ENCODE peak calls at places on chromosomes 13 and 19, in six cellular contexts. N is CD8-positive, alpha-beta memory T cell; Q is psoas muscle; J is neuronal stem cell; M is transverse colon; P is left ventricle myocardium inferior. A is an unnamed sample.
A peak's percentile ranks its signal among the peaks of the same experiment; 100 is the strongest.

GRCh38 chr13:109074436-109074835 is 445.0 kb downstream of the MYO16 start:
- DNase-seq in N (no peak), P (no peak), Q (no peak), J (no peak), M (no peak), A (no peak)

GRCh38 chr19:40687525-40688016 is 2.9 kb downstream of the NUMBL start:
- DNase-seq in J (no peak), M (peak; percentile 82), Q (peak; percentile 83), P (peak; percentile 87), N (no peak), A (no peak)

GRCh38 chr13:22102237-22102636 is 431.4 kb downstream of the FGF9 start:
- DNase-seq in P (no peak), J (no peak), M (no peak), Q (no peak), N (no peak), A (no peak)

GRCh38 chr13:88800505-88800904 is 1129.3 kb downstream of the SLITRK5 start:
- DNase-seq in Q (no peak), J (no peak), M (no peak), N (no peak), P (no peak), A (no peak)

GRCh38 chr19:15936173-15936572 is 1.8 kb upstream of the CYP4F11 start:
- DNase-seq in J (no peak), M (no peak), N (no peak), Q (no peak), P (no peak), A (no peak)

GRCh38 chr13:34034411-34034810 is 216.5 kb downstream of the RFC3 start:
- DNase-seq in J (no peak), Q (no peak), P (no peak), M (no peak), N (no peak), A (no peak)

GRCh38 chr13:88887045-88887662 is 1216.0 kb downstream of the SLITRK5 start:
- DNase-seq in P (no peak), N (no peak), M (no peak), J (no peak), Q (no peak), A (no peak)

GRCh38 chr19:52034051-52034728 is 6.0 kb upstream of the ZNF614 start:
- DNase-seq in Q (no peak), M (no peak), P (no peak), N (no peak), J (no peak), A (no peak)

GRCh38 chr13:102779426-102780159 is 6.0 kb upstream of the TEX30 start:
- DNase-seq in N (peak; percentile 17), M (no peak), P (no peak), Q (no peak), J (no peak), A (no peak)

GRCh38 chr19:3420244-3420755 is 53.9 kb downstream of the NFIC start:
- DNase-seq in N (no peak), J (no peak), M (no peak), P (no peak), Q (no peak), A (no peak)

GRCh38 chr19:34189199-34189916 is 17.1 kb downstream of the LSM14A start:
- DNase-seq in P (no peak), Q (no peak), M (no peak), J (no peak), N (no peak), A (no peak)

GRCh38 chr19:18484992-18485391 is 36.9 kb downstream of the ELL start:
- DNase-seq in P (no peak), J (no peak), N (no peak), Q (no peak), M (no peak), A (no peak)

GRCh38 chr19:41437944-41438574 is 1.7 kb downstream of the DMAC2 start:
- DNase-seq in J (no peak), M (no peak), Q (no peak), N (no peak), P (no peak), A (no peak)

GRCh38 chr13:49351871-49352270 is 92.0 kb downstream of the CAB39L start:
- DNase-seq in M (no peak), N (no peak), J (no peak), Q (no peak), P (no peak), A (no peak)

GRCh38 chr13:29582171-29582570 is 13.3 kb downstream of the SLC7A1 start:
- DNase-seq in J (no peak), M (peak; percentile 83), N (no peak), P (peak; percentile 58), Q (no peak), A (no peak)

GRCh38 chr13:105031306-105031705 is 1504.2 kb downstream of the EFNB2 start:
- DNase-seq in P (no peak), Q (no peak), J (no peak), N (no peak), M (no peak), A (no peak)

GRCh38 chr13:31046711-31047279 is 114.3 kb downstream of the TEX26 start:
- DNase-seq in N (no peak), Q (peak; percentile 25), P (peak; percentile 24), J (no peak), M (peak; percentile 50), A (no peak)

GRCh38 chr13:78102121-78102677 is 183.6 kb upstream of the EDNRB start:
- DNase-seq in P (peak; percentile 29), N (no peak), Q (peak; percentile 18), M (peak; percentile 9), J (no peak), A (no peak)

GRCh38 chr19:33506498-33506897 is 15.1 kb downstream of the PEPD start:
- DNase-seq in Q (no peak), N (no peak), M (no peak), P (no peak), J (no peak), A (no peak)

GRCh38 chr19:2503521-2504109 is 27.7 kb downstream of the GADD45B start:
- DNase-seq in Q (no peak), J (no peak), N (peak; percentile 76), M (no peak), P (no peak), A (peak; percentile 48)

GRCh38 chr19:35040826-35041547 is 534 bp upstream of the HPN start:
- DNase-seq in Q (peak; percentile 96), J (no peak), N (no peak), M (peak; percentile 77), P (peak; percentile 95), A (peak; percentile 23)

GRCh38 chr19:1276620-1277007 is 1.3 kb downstream of the FAM174C start:
- DNase-seq in J (no peak), N (no peak), Q (no peak), M (peak; percentile 71), P (no peak), A (no peak)

GRCh38 chr19:52716578-52716977 is 18.3 kb downstream of the ZNF611 start:
- DNase-seq in J (no peak), P (no peak), N (no peak), M (no peak), Q (no peak), A (no peak)

GRCh38 chr19:5801796-5802616 is 2.9 kb upstream of the NRTN start:
- DNase-seq in Q (no peak), N (no peak), M (no peak), J (peak; percentile 71), P (no peak), A (no peak)

GRCh38 chr13:48806522-48806921 is 152.8 kb downstream of the CYSLTR2 start:
- DNase-seq in P (no peak), N (no peak), M (no peak), J (no peak), Q (no peak), A (no peak)

GRCh38 chr19:50238043-50238442 is 34.6 kb downstream of the MYH14 start:
- DNase-seq in M (no peak), Q (no peak), J (no peak), P (peak; percentile 34), N (no peak), A (no peak)

GRCh38 chr13:51926528-51926885 is 64.7 kb downstream of the CCDC70 start:
- DNase-seq in J (no peak), M (no peak), N (no peak), P (no peak), Q (no peak), A (no peak)

GRCh38 chr13:65532231-65532630 is 1697.9 kb downstream of the PCDH9 start:
- DNase-seq in P (no peak), J (no peak), Q (no peak), N (no peak), M (no peak), A (no peak)

GRCh38 chr13:97329331-97329730 is 104.6 kb upstream of the RAP2A start:
- DNase-seq in N (no peak), Q (no peak), J (no peak), P (no peak), M (no peak), A (no peak)

GRCh38 chr19:46766569-46767317 is 20.5 kb upstream of the STRN4 start:
- DNase-seq in N (peak; percentile 48), Q (peak; percentile 37), J (no peak), P (peak; percentile 37), M (peak; percentile 51), A (peak; percentile 38)

DNA sequence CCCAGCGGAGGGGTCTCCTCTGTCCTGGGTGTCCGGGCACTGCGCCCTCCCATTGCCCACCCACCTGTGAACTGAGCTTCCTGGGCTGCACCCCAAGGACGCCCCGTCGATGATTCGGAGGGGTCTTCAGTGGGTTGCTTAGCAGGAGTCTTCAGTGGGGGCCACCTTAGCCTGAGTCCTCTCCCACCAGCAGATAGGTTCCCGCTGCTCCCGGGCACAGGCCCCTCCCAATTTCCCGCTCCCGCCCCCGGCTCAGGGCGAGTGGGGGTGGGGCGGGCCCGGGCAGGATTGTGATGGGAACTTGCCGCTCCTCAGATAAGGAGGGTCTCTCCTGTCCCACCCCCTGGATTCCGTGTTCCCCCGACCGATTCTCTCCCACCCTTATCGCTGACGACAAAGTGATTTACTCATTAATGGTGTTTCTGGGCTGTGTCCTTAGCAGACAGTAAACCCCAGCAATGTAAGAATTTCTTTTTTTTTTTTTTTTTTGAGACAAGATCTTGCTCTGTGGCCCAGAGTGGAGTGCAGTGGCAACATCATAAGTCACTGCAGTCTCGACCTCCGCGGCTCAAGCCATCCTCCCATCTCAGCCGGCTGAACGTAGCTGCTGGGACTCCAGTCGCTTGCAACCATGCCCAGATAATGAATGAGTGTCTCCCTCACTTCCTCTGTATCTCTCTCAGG is 655 bp upstream of the S1PR5 start:
- DNase-seq in Q (no peak), J (no peak), M (no peak), N (no peak), P (no peak), A (no peak)
- H3K27ac ChIP-seq in Q (no peak overlapping the region), J (no peak overlapping the region), M (no peak overlapping the region), N (peak overlapping the region; percentile 66), P (no peak overlapping the region), A (no peak overlapping the region)

GRCh38 chr19:53894736-53895135 is 12.7 kb downstream of the PRKCG start:
- DNase-seq in P (no peak), N (no peak), J (no peak), M (no peak), Q (no peak), A (no peak)
- H3K27me3 ChIP-seq in P (peaks cover 99% of the 10 kb centered on the region), N (peaks cover 14% of the 10 kb centered on the region), J (no peaks in the 10 kb centered on the region), M (peaks cover 72% of the 10 kb centered on the region), Q (no peaks in the 10 kb centered on the region), A (peaks cover 39% of the 10 kb centered on the region)

DNA sequence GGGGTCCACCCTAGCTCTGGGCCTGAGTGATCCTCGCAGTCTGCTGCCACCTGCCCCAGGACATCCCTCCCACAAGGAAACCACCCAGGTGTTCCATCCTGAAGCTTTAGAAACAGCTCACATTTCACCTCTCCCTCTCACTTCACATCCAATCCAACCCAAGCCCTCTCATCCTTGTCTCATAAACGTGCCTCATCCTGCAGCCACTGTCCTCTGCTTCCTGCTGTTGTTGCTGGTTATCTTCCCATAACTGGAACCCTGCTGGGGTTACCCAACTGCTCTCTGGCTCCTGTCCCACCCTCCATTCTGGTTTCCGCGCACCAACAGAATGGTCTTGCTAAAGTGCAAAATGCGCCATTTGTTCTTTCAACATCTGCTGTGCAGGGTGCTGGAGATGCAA is 59.7 kb upstream of the MTIF3 start:
- DNase-seq in N (no peak), M (no peak), J (no peak), P (no peak), Q (no peak), A (no peak)
- H3K27ac ChIP-seq in N (no peak overlapping the region), M (no peak overlapping the region), J (no peak overlapping the region), P (no peak overlapping the region), Q (no peak overlapping the region), A (no peak overlapping the region)

GRCh38 chr13:19658831-19659230 is 25.4 kb downstream of the MPHOSPH8 start:
- DNase-seq in N (no peak), J (no peak), M (no peak), Q (no peak), P (no peak), A (no peak)
- H3K27me3 ChIP-seq in N (no peaks in the 10 kb centered on the region), J (no peaks in the 10 kb centered on the region), M (no peaks in the 10 kb centered on the region), Q (no peaks in the 10 kb centered on the region), P (no peaks in the 10 kb centered on the region), A (no peaks in the 10 kb centered on the region)